ENCODE peak calls at places on chromosome 16, in seven cellular contexts. W, Z, S, U, Y, V and A are unnamed samples.
A peak's percentile ranks its signal among the peaks of the same experiment; 100 is the strongest.

GRCh38 chr16:29820730-29821662 is 734 bp downstream of the MVP start:
- DNase-seq in W (peak; percentile 60), Z (peak; percentile 27), S (no peak), U (peak; percentile 62), Y (no peak), V (no peak), A (no peak)

GRCh38 chr16:56107944-56108583 is 83.2 kb upstream of the GNAO1 start:
- DNase-seq in W (no peak), Z (no peak), S (no peak), U (no peak), Y (no peak), V (no peak), A (no peak)

GRCh38 chr16:23521037-23521743 is 10.9 kb upstream of the GGA2 start:
- DNase-seq in W (no peak), Z (no peak), S (no peak), U (no peak), Y (no peak), V (no peak), A (no peak)

GRCh38 chr16:65510241-65510640 is 388.4 kb upstream of the CDH11 start:
- DNase-seq in W (no peak), Z (no peak), S (no peak), U (no peak), Y (no peak), V (no peak), A (no peak)

GRCh38 chr16:85037050-85037410 is 9.4 kb downstream of the KIAA0513 start:
- DNase-seq in W (peak; percentile 56), Z (peak; percentile 86), S (peak; percentile 96), U (no peak), Y (no peak), V (no peak), A (no peak)

GRCh38 chr16:79257958-79258490 is 342.5 kb downstream of the MAF start:
- DNase-seq in W (no peak), Z (no peak), S (no peak), U (no peak), Y (no peak), V (no peak), A (no peak)

GRCh38 chr16:9138731-9139501 is 47.5 kb downstream of the HAPSTR1 start:
- DNase-seq in W (peak; percentile 80), Z (peak; percentile 50), S (peak; percentile 37), U (peak; percentile 61), Y (peak; percentile 91), V (peak; percentile 82), A (peak; percentile 90)

GRCh38 chr16:53912155-53912554 is 208.2 kb downstream of the FTO start:
- DNase-seq in W (no peak), Z (no peak), S (no peak), U (no peak), Y (no peak), V (peak; percentile 52), A (no peak)

GRCh38 chr16:79418588-79418987 is 181.9 kb downstream of the MAF start:
- DNase-seq in W (no peak), Z (no peak), S (no peak), U (no peak), Y (no peak), V (no peak), A (no peak)

GRCh38 chr16:23132921-23133532 is 16.2 kb downstream of the USP31 start:
- DNase-seq in W (peak; percentile 80), Z (no peak), S (no peak), U (no peak), Y (no peak), V (no peak), A (no peak)

GRCh38 chr16:70753228-70753627 is 47.7 kb downstream of the VAC14 start:
- DNase-seq in W (peak; percentile 31), Z (no peak), S (no peak), U (no peak), Y (no peak), V (no peak), A (no peak)

GRCh38 chr16:29686740-29687327 is 7.9 kb downstream of the QPRT start:
- DNase-seq in W (no peak), Z (no peak), S (no peak), U (no peak), Y (no peak), V (no peak), A (no peak)

GRCh38 chr16:894841-895240 is 75.9 kb downstream of the LMF1 start:
- DNase-seq in W (no peak), Z (no peak), S (no peak), U (no peak), Y (peak; percentile 61), V (no peak), A (no peak)

GRCh38 chr16:51881731-51882130 is 665.2 kb downstream of the TOX3 start:
- DNase-seq in W (no peak), Z (no peak), S (no peak), U (no peak), Y (no peak), V (no peak), A (no peak)

GRCh38 chr16:86587487-86587886 is 9.1 kb downstream of the FOXL1 start:
- DNase-seq in W (no peak), Z (no peak), S (no peak), U (no peak), Y (no peak), V (no peak), A (no peak)

GRCh38 chr16:17275989-17276530 is 194.7 kb downstream of the XYLT1 start:
- DNase-seq in W (no peak), Z (no peak), S (no peak), U (no peak), Y (no peak), V (no peak), A (no peak)

DNA sequence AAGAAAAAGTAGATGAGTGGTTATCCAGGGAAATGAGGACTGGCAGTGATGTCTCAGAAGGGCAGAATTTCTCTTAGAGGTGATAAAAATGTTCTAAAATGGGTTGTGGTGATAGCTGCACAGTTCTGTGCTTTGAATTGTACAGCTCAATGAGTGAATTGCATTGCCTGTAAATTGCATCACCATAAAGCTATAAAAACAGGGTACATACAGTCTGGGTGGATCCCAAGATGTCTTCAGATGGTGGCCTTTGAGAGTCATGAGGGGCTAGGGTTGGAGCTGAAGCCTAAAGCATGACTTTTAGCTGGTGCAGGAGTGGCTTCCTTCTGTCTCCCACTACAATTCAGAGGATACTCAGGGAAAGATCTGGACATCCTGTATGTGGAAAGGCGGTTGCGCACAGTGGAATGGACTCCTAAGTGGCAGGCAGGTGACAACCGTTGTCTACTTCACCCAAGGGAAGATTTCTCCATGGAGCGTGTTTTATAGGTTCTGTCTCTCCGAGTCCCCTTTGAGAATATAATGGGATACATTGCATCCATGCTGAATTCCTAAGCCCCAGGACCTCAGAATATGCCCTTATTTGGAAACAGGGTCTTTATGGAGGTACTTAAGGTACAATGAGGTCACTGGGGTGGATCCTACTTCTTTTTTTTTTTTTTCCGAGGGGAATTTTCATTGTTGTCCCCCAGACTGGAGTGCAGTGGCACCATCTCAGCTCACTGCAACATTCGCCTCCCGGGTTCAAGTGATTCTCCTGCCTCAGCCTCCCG is 1.6 kb upstream of the IL32 start:
- DNase-seq in W (no peak), Z (no peak), S (no peak), U (no peak), Y (peak; percentile 57), V (no peak), A (no peak)
- TF ChIP-seq EZH2phosphoT487 in W (no peak), Z (no peak), S (no peak), U (no peak), Y (no peak), V (no peak), A (no peak)

DNA sequence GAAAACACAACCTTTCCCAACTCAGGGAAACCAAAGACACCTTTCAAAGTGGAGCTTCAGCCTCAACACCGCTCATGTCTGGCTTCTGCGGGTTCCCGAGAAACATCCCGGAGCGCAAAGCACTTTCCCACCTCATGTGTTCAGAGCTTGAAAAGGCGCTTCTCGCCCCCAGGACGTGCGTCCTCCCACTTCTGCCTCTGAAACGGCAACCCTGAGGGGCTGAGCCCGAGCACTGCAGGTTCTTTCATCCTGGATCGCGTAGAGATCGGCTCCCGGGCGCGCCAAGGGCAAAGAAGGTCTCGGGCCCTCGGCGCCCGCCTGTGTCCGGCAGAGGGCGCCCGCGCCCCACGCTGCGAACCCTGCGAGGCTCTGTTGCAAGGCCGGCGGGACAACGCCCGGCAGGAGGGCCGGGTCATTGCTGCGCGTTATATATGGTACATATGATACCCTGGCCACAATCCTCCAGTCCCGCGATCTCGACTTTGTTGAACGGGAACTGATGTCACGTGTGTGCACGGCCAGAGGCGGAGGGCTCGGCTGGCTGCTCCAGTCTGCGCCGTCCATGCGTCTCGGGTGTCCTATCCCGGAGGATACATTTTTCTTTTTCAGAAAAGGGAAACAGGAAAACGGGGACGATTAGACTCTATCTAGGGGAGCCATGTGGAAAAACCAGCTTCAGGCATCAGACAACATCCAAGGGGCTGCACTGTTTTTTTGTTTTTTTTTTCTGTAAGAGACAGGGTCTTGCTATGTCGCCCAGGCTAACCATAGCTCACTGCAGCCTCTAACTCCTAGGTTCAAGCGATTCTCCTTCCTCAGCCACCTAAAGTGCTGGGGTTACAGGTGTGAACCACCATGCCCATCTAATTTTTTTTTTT is 19.1 kb downstream of the COQ7 start:
- DNase-seq in W (peak; percentile 92), Z (peak; percentile 93), S (peak; percentile 90), U (peak; percentile 83), Y (peak; percentile 92), V (peak; percentile 93), A (peak; percentile 89)
- H3K4me3 ChIP-seq in W (peak overlapping the region; percentile 81), Z (peak overlapping the region; percentile 73), S (peak overlapping the region; percentile 63), U (peak overlapping the region; percentile 57), Y (peak overlapping the region; percentile 52), V (peak overlapping the region; percentile 29), A (peak overlapping the region; percentile 46)

DNA sequence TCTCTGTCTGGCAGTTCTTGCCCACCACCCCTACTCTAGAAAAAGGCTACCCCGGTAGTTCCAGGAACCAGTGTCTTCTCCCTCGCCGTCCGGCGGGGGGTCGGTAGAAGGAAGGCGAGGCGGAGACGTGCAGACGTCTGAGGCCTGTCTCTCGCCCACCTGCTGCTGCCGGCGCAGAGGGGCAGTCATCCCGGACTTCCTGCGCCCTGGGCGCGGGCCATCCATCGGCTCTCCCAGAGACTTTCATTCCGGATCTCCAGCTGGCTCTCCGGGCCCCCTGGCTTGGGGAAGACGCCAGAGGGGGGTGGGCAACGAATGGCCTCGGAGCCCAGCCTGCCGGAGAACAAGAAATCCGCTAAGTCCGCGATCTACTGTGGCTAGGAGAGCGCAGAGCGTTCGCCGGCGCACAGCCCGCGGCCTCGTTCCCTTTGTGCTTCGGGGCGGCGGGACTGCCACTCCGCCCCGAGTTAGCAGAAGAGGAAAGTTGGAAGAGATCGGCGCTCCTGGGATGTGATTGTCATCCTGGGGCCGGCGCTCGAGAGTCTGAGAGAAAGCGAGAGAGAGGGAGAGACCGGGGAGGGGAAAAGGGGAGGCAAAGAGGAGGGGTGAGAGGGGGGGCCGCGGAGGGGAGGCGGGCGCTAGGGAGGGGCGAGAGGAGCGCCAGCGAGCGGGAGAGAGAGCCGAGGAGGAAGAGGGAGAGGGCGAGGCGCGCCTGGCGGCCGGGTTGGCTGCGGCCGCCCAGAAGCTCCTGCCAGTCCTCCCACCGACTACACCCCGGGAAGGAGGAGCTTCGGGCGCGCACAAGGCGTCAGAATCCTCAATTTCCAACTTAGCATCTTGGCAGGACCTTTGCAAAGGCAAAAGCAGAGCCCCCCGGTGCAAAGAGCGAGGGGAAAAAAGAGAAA is at the start of gene IRX5:
- DNase-seq in W (peak; percentile 98), Z (peak; percentile 12), S (peak; percentile 63), U (peak; percentile 87), Y (peak; percentile 91), V (peak; percentile 95), A (peak; percentile 96)
- TF ChIP-seq EZH2 in W (no peak), Z (no peak), S (no peak), U (no peak), Y (peak; percentile 55), V (no peak), A (peak; percentile 21)

DNA sequence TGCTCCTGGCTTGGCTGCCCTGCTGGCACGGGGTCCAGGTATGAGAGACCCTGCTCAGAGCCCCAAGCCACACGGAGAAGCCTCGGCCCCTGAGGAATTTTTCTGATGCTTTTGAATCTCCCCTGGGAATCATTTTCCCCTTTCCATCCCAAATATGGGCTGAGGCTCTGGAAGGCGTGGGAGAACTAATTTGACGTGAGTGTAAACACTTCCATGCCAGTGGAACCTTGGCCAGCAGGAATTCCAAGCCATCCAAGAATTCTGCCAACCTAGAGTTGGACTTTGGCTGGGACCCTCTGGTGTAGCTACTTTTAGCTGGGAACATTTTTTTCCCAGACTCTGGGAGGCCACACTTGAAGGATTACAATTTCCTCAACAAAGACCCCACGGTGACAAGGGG is 49.4 kb upstream of the NKD1 start:
- DNase-seq in W (peak; percentile 22), Z (no peak), S (no peak), U (no peak), Y (no peak), V (no peak), A (no peak)
- TF ChIP-seq EZH2phosphoT487 in W (no peak), Z (no peak), S (no peak), U (no peak), Y (no peak), V (no peak), A (no peak)